ENCODE peak calls at places on chromosomes 3 and 15, in six cellular contexts. C is hepatocyte, K is lower leg skin, Y is cardiac muscle cell, P is GM23338, E is AG10803. R is an unnamed sample.

GRCh38 chr15:63601727-63602185 is 4.6 kb downstream of the FBXL22 start:
- DNase-seq in C (no peak), K (no peak), Y (no peak), P (peak), E (no peak), R (no peak)

GRCh38 chr3:51705276-51706020 is 1.4 kb upstream of the GRM2 start:
- DNase-seq in C (no peak), K (no peak), Y (no peak), P (no peak), E (no peak), R (no peak)

GRCh38 chr3:27224197-27224596 is 145.0 kb downstream of the NEK10 start:
- DNase-seq in C (no peak), K (no peak), Y (peak), P (no peak), E (peak), R (no peak)

GRCh38 chr15:37517506-37517905 is 416.9 kb upstream of the TMCO5A start:
- DNase-seq in C (no peak), K (no peak), Y (no peak), P (no peak), E (no peak), R (no peak)

GRCh38 chr3:186694288-186695032 is 22.7 kb upstream of the KNG1 start:
- DNase-seq in C (no peak), K (no peak), Y (no peak), P (no peak), E (no peak), R (no peak)

GRCh38 chr15:62250176-62250575 is 85.1 kb upstream of the C2CD4B start:
- DNase-seq in C (no peak), K (no peak), Y (no peak), P (no peak), E (no peak), R (no peak)

GRCh38 chr3:125032100-125032643 is 23.6 kb downstream of the HEG1 start:
- DNase-seq in C (no peak), K (peak), Y (peak), P (peak), E (no peak), R (peak)

GRCh38 chr3:141447391-141447790 is 39.4 kb upstream of the RASA2 start:
- DNase-seq in C (no peak), K (no peak), Y (no peak), P (no peak), E (no peak), R (no peak)

GRCh38 chr3:178117641-178118040 is 418.6 kb upstream of the KCNMB2 start:
- DNase-seq in C (no peak), K (no peak), Y (no peak), P (no peak), E (no peak), R (no peak)

GRCh38 chr3:193554790-193555189 is at the start of gene ATP13A4:
- DNase-seq in C (peak), K (no peak), Y (no peak), P (peak), E (no peak), R (peak)

GRCh38 chr3:47421741-47422649 is 41.2 kb downstream of the PTPN23 start:
- DNase-seq in C (no peak), K (no peak), Y (peak), P (no peak), E (peak), R (peak)

GRCh38 chr3:129344540-129345220 is 66.0 kb downstream of the HMCES start:
- DNase-seq in C (peak), K (no peak), Y (peak), P (peak), E (no peak), R (peak)

GRCh38 chr15:99447497-99448371 is 118.0 kb upstream of the MEF2A start:
- DNase-seq in C (no peak), K (peak), Y (peak), P (peak), E (no peak), R (peak)

GRCh38 chr15:85044251-85044853 is 62.7 kb downstream of the PDE8A start:
- DNase-seq in C (peak), K (no peak), Y (peak), P (peak), E (peak), R (peak)

GRCh38 chr3:78736863-78737262 is 1030.9 kb downstream of the ROBO1 start:
- DNase-seq in C (no peak), K (no peak), Y (peak), P (no peak), E (peak), R (no peak)

GRCh38 chr3:12753275-12754028 is 5.6 kb downstream of the TMEM40 start:
- DNase-seq in C (no peak), K (no peak), Y (no peak), P (no peak), E (no peak), R (no peak)

GRCh38 chr3:187967097-187967496 is 186.9 kb upstream of the LPP start:
- DNase-seq in C (no peak), K (no peak), Y (no peak), P (no peak), E (no peak), R (no peak)

GRCh38 chr3:72373139-72373538 is 475.1 kb downstream of the SHQ1 start:
- DNase-seq in C (no peak), K (no peak), Y (no peak), P (no peak), E (no peak), R (no peak)

GRCh38 chr15:65767895-65768294 is 24.2 kb downstream of the DENND4A start:
- DNase-seq in C (no peak), K (no peak), Y (no peak), P (no peak), E (no peak), R (no peak)

GRCh38 chr15:83288381-83288801 is 3.9 kb upstream of the BNC1 start:
- DNase-seq in C (no peak), K (no peak), Y (no peak), P (peak), E (no peak), R (peak)

GRCh38 chr15:29613951-29614382 is 208.3 kb downstream of the TJP1 start:
- DNase-seq in C (no peak), K (peak), Y (no peak), P (peak), E (no peak), R (peak)

GRCh38 chr3:55678521-55679216 is 191.6 kb upstream of the WNT5A start:
- DNase-seq in C (no peak), K (no peak), Y (no peak), P (no peak), E (no peak), R (no peak)

GRCh38 chr3:21290557-21290956 is 460.5 kb downstream of the ZNF385D start:
- DNase-seq in C (no peak), K (no peak), Y (peak), P (peak), E (no peak), R (no peak)

GRCh38 chr15:48336940-48337339 is 5.7 kb downstream of the DUT start:
- DNase-seq in C (no peak), K (no peak), Y (peak), P (peak), E (peak), R (peak)

GRCh38 chr3:112115161-112115739 is 17.8 kb downstream of the GCSAM start:
- DNase-seq in C (no peak), K (no peak), Y (no peak), P (no peak), E (no peak), R (no peak)

GRCh38 chr3:33537135-33537534 is 96.9 kb upstream of the UBP1 start:
- DNase-seq in C (no peak), K (no peak), Y (peak), P (no peak), E (no peak), R (no peak)

GRCh38 chr3:72449551-72449950 is 398.7 kb downstream of the SHQ1 start:
- DNase-seq in C (no peak), K (no peak), Y (no peak), P (no peak), E (peak), R (no peak)

GRCh38 chr3:191695815-191696153 is 234.8 kb downstream of the PYDC2 start:
- DNase-seq in C (no peak), K (no peak), Y (no peak), P (no peak), E (no peak), R (no peak)

GRCh38 chr3:39106281-39107055 is 959 bp downstream of the GORASP1 start:
- DNase-seq in C (peak), K (peak), Y (peak), P (peak), E (peak), R (peak)

DNA sequence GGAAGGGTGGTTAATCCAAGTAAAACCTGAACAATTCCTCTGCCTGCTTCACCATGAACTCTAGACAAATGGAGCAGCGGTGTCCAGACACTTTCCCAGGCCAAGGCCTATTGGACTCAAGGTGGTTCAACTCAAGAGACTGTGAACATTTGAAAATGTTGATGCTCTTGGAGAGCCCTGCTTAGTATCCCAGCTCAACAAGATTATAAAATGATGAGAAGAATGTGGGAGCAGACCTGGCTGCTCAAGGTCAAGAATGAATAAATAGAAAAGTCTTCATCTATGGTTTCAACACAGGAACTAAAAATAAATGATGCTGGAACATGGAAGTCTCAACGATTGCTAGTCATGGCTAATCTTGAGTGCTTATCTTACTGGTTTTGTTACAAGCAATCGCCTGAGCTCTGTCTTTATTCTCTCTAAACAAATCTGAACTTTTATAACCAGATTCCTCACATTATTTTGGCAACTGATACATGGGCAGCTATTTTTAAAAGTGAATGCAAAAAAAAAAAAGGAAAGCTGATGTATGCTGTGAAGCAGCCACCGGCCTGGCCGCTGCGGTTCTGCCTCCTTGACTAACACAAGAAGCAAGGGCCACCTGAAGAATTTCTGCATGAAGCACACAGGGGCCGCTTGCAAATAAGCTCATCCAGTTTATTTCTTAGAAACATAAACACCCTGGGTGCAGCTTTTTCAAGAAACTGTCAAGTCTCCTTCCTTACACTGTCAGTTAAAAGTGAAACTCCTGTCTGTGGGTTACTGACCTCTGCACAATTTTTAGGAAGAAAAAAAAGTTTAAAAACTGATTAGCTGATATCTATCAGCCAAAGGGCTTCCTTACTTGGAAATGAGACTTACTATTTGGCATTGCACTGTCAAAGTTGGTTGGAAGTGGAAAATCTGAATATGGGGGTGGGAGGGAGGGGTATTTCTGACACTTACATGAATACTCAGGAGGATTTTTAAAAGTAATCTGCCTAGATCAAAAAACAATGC is 120.1 kb upstream of the ARHGEF3 start:
- DNase-seq in C (peak), K (no peak), Y (peak), P (no peak), E (peak), R (no peak)
- H3K4me3 ChIP-seq in C (no peak), K (no peak), Y (no peak), P (no peak), E (no peak), R (no peak)

GRCh38 chr15:70762469-70763119 is 764 bp downstream of the UACA start:
- DNase-seq in C (peak), K (peak), Y (peak), P (peak), E (peak), R (peak)

GRCh38 chr15:70763950-70764730 is 782 bp upstream of the UACA start:
- DNase-seq in C (peak), K (no peak), Y (no peak), P (peak), E (no peak), R (no peak)

GRCh38 chr15:70763120-70763949 is at the start of gene UACA:
- DNase-seq in C (peak), K (peak), Y (peak), P (peak), E (peak), R (peak)

GRCh38 chr15:70761046-70761445 is 2.3 kb downstream of the UACA start:
- DNase-seq in C (no peak), K (no peak), Y (no peak), P (no peak), E (no peak), R (no peak)

DNA sequence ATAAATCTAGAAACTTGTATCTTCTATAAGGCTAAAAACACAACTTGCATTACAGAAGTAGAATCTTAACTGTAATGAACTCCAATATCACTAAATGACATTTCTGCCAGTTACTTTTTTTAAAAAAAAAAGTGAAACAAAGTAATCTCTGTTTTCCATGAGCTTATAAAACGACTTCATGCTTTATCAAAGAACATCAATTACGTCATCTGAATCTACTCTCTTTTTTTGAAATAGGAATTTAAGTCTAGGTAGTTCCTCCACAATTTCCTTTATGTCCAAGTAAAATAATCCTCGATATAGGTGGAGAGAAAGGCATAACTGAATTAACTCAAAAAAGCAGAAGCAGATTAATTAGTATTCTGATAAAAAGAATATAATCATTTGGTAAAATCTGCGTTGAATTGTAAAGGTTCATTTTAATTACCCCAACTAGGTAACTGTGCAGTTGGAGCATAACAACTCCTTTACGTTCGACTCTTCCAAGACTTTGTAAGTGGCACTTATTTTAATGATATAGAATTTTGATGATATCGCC is 1.4 kb downstream of the UACA start:
- DNase-seq in C (no peak), K (no peak), Y (peak), P (no peak), E (no peak), R (no peak)
- H3K4me3 ChIP-seq in C (peak), K (peak), Y (peak), P (peak), E (peak), R (no peak)

GRCh38 chr3:194421-194820 is 2.1 kb upstream of the CHL1 start:
- DNase-seq in C (no peak), K (no peak), Y (no peak), P (no peak), E (no peak), R (peak)

GRCh38 chr3:196322-197153 is at the start of gene CHL1:
- DNase-seq in C (peak), K (peak), Y (no peak), P (peak), E (no peak), R (peak)

GRCh38 chr3:194006-194405 is 2.6 kb upstream of the CHL1 start:
- DNase-seq in C (no peak), K (no peak), Y (no peak), P (no peak), E (no peak), R (no peak)

GRCh38 chr3:197154-197855 is 742 bp downstream of the CHL1 start:
- DNase-seq in C (peak), K (peak), Y (no peak), P (peak), E (no peak), R (peak)

GRCh38 chr3:195662-196061 is 901 bp upstream of the CHL1 start:
- DNase-seq in C (no peak), K (no peak), Y (no peak), P (peak), E (no peak), R (peak)
- H3K4me3 ChIP-seq in C (no peak), K (no peak), Y (no peak), P (peak), E (no peak), R (no peak)

DNA sequence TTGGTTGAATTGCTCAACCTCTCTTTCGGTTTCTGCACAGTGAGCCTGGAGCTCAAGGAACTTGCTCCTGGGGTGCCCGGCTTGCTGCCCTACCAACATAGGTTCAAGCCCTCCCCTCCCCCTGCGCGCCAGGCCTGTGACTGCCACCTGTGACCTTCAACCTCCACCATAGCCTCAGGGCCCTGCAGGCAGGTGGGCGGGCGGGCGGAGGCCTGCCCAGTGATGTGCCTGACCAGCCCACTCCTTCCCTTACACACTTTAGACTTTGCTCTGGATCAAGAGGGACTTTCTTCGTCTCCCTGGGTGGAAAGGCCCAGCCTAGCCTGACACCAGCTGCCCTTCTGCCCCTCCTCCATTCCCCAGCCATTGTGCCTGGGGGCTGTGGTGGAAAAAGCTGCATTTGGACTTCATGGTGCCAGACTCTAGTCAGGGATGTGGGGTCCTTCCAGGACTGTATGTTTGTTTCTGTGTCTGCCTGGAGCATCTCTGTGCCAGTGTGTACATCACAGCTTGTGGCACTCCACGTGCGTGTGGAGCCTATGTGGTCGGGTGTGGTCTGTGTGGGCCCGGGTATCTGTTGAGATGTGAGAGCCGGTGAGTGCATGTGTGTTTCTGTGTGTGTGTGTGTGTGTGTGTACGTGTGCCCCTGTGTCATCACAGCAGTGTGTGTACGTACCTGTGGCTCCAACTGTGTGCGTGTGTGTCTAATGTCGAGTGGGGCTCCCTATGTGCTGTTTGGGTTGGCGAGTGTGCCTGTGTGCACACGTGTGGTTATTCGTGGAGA is 9.5 kb downstream of the PRKCD start:
- DNase-seq in C (peak), K (no peak), Y (peak), P (no peak), E (no peak), R (no peak)
- H3K4me3 ChIP-seq in C (no peak), K (no peak), Y (no peak), P (no peak), E (no peak), R (no peak)

GRCh38 chr15:76209523-76209922 is 101.7 kb downstream of the ETFA start:
- DNase-seq in C (no peak), K (no peak), Y (no peak), P (no peak), E (no peak), R (no peak)

GRCh38 chr15:76208786-76209424 is 102.4 kb downstream of the ETFA start:
- DNase-seq in C (no peak), K (no peak), Y (no peak), P (no peak), E (no peak), R (no peak)

GRCh38 chr15:76209948-76210347 is 101.3 kb downstream of the ETFA start:
- DNase-seq in C (no peak), K (no peak), Y (peak), P (no peak), E (no peak), R (no peak)

GRCh38 chr15:76206325-76206976 is 104.8 kb downstream of the ETFA start:
- DNase-seq in C (peak), K (peak), Y (peak), P (no peak), E (peak), R (no peak)

DNA sequence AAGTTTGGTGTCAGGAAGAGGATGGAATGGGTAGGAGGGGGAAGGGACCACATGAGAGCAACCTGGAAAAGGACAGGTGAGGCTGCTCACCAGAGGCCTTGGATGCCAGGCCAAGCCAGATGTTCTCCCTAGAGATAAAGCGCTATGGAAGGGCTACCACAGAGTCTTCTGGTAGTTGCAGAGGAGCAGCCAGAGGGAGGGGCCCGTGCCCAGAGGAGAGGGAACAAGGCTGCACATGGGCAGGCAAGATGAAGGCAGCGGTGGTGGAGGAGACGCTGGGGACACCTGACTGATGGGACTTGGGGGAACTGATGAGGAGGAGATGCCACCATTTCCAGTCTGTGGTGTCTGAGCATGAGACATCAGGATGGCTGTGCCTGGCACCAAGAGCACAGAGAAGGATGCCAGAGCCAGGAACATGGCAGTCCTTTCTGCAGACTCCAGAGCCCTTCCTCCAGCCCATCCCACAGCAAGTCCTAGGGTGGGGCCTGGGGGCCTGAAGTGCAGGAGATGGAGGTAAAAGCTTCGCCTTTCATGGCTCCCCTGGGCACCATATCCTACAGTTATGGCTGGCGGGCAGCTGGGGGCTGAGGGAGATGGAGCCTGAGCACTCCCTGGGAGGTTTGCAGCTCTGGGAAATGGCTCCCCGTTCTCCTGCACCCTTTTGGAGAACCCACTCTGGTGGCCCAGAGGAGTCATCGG is 103.0 kb downstream of the ETFA start:
- DNase-seq in C (no peak), K (no peak), Y (no peak), P (no peak), E (no peak), R (no peak)
- H3K4me3 ChIP-seq in C (no peak), K (no peak), Y (no peak), P (no peak), E (no peak), R (no peak)